ENCODE peak calls at places on chromosomes 11 and 22, in four cellular contexts. T is H1, K is K562, O is HepG2. B is an unnamed sample.

GRCh38 chr11:119484741-119485605 is 62.0 kb upstream of the THY1 start:
- DNase-seq in T (no peak), K (no peak), O (no peak), B (no peak)

GRCh38 chr11:34977039-34977906 is 60.9 kb downstream of the PDHX start:
- DNase-seq in T (no peak), K (no peak), O (no peak), B (no peak)

GRCh38 chr11:57336111-57336666 is 497 bp upstream of the SSRP1 start:
- DNase-seq in T (no peak), K (no peak), O (no peak), B (no peak)

GRCh38 chr11:33941637-33942160 is 49.8 kb upstream of the LMO2 start:
- DNase-seq in T (no peak), K (peak; percentile 81), O (no peak), B (peak; percentile 33)

GRCh38 chr11:95149659-95150294 is 60.1 kb downstream of the ENDOD1 start:
- DNase-seq in T (no peak), K (no peak), O (peak; percentile 91), B (no peak)

GRCh38 chr22:24459911-24460310 is 32.5 kb downstream of the ADORA2A start:
- DNase-seq in T (no peak), K (no peak), O (no peak), B (no peak)

GRCh38 chr11:116109228-116109627 is 605.0 kb upstream of the CADM1 start:
- DNase-seq in T (no peak), K (peak; percentile 21), O (no peak), B (no peak)

GRCh38 chr11:17238377-17238776 is 30.6 kb upstream of the PIK3C2A start:
- DNase-seq in T (no peak), K (no peak), O (no peak), B (no peak)

GRCh38 chr22:46077669-46078099 is 72.6 kb upstream of the PPARA start:
- DNase-seq in T (no peak), K (no peak), O (no peak), B (no peak)

GRCh38 chr11:69212121-69213110 is 56.7 kb downstream of the SMIM38 start:
- DNase-seq in T (no peak), K (no peak), O (no peak), B (no peak)

GRCh38 chr22:28714043-28714442 is 27.6 kb downstream of the CHEK2 start:
- DNase-seq in T (no peak), K (no peak), O (no peak), B (no peak)

GRCh38 chr11:90639687-90640086 is 416.8 kb upstream of the CHORDC1 start:
- DNase-seq in T (no peak), K (no peak), O (no peak), B (no peak)

GRCh38 chr11:78453140-78453935 is 35.7 kb upstream of the GAB2 start:
- DNase-seq in T (no peak), K (no peak), O (no peak), B (no peak)

GRCh38 chr11:59754494-59754858 is 700 bp upstream of the STX3 start:
- DNase-seq in T (no peak), K (peak; percentile 33), O (no peak), B (no peak)

GRCh38 chr11:116598036-116598435 is 174.8 kb downstream of the BUD13 start:
- DNase-seq in T (no peak), K (no peak), O (no peak), B (no peak)

GRCh38 chr11:35927067-35927466 is 16.8 kb upstream of the LDLRAD3 start:
- DNase-seq in T (no peak), K (no peak), O (no peak), B (no peak)

GRCh38 chr11:106585061-106585460 is 433.2 kb downstream of the GUCY1A2 start:
- DNase-seq in T (peak; percentile 3), K (no peak), O (peak; percentile 20), B (no peak)

GRCh38 chr11:36249271-36249670 is 40.0 kb downstream of the COMMD9 start:
- DNase-seq in T (no peak), K (no peak), O (no peak), B (no peak)

GRCh38 chr11:133902506-133902905 is 54.3 kb downstream of the IGSF9B start:
- DNase-seq in T (no peak), K (no peak), O (no peak), B (no peak)

GRCh38 chr22:26383968-26384576 is 45.0 kb upstream of the ASPHD2 start:
- DNase-seq in T (no peak), K (no peak), O (no peak), B (no peak)

GRCh38 chr22:26374645-26375044 is 54.4 kb upstream of the ASPHD2 start:
- DNase-seq in T (no peak), K (no peak), O (no peak), B (no peak)

GRCh38 chr22:26385164-26385563 is 43.9 kb upstream of the ASPHD2 start:
- DNase-seq in T (no peak), K (no peak), O (no peak), B (no peak)

GRCh38 chr22:26377170-26377825 is 51.8 kb upstream of the ASPHD2 start:
- DNase-seq in T (no peak), K (no peak), O (no peak), B (no peak)

DNA sequence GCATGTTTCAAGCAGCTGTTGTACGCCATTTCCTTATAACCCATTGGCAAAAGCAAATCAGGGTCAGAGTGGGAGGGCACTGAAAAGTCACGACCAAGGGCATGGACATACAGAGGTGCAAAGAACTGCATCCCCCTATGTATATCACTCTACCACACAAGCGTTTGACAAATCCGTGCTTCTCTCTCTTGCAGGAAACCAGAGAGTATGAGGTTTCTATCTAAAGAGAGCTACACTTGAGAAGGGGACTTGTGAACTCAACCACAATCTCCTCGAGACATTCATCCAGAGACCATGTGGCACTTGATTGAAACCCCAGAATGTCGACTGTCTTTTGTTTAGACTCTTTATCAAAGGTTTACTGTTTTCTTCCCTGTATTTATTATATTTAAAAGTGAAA is 49.0 kb upstream of the ASPHD2 start:
- DNase-seq in T (no peak), K (no peak), O (no peak), B (no peak)
- TF ChIP-seq BRCA1 in T (no peak), K (no peak), O (no peak), B (no peak)

GRCh38 chr11:130433357-130433756 is 4.9 kb upstream of the ADAMTS8 start:
- DNase-seq in T (no peak), K (no peak), O (no peak), B (no peak)

GRCh38 chr11:130429983-130430382 is 1.6 kb upstream of the ADAMTS8 start:
- DNase-seq in T (no peak), K (no peak), O (no peak), B (no peak)

GRCh38 chr11:130428692-130429681 is 578 bp upstream of the ADAMTS8 start:
- DNase-seq in T (no peak), K (no peak), O (no peak), B (no peak)

GRCh38 chr11:130431806-130432205 is 3.4 kb upstream of the ADAMTS8 start:
- DNase-seq in T (no peak), K (no peak), O (no peak), B (no peak)

DNA sequence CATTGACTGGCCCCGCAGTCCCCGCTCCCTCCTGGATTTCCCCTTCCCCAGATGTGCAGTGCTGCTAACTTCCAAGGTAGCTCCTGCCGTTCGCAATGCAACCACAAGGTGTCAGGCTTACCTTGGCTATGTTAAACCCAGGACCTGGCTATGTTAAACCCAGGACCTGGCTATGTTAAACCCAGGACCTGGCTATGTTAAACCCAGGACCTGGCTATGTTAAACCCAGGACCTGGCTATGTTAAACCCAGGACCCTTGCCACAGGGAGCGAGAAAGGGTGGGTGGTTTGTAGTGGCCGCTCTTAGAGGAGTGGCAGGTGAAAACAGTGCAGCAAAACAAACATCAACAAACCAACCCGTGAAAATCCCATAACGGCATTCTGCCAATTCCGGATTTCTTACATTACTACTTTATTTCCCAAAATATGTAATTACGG is 2.9 kb upstream of the ADAMTS8 start:
- DNase-seq in T (peak; percentile 77), K (peak; percentile 64), O (peak; percentile 55), B (no peak)
- TF ChIP-seq BRCA1 in T (no peak), K (no peak), O (no peak), B (no peak)

GRCh38 chr22:19765477-19766234 is 5.1 kb downstream of the TBX1 start:
- DNase-seq in T (no peak), K (peak; percentile 70), O (no peak), B (no peak)
- TF ChIP-seq BRCA1 in T (no peak), K (no peak), O (no peak), B (no peak)

GRCh38 chr11:114264381-114264780 is 31.8 kb upstream of the NNMT start:
- DNase-seq in T (no peak), K (no peak), O (no peak), B (no peak)

GRCh38 chr11:114265084-114265878 is 30.9 kb upstream of the NNMT start:
- DNase-seq in T (no peak), K (no peak), O (no peak), B (no peak)

GRCh38 chr11:114261791-114262190 is 34.4 kb upstream of the NNMT start:
- DNase-seq in T (no peak), K (no peak), O (no peak), B (no peak)

GRCh38 chr11:114262681-114263509 is 33.3 kb upstream of the NNMT start:
- DNase-seq in T (no peak), K (peak; percentile 61), O (peak; percentile 44), B (no peak)

DNA sequence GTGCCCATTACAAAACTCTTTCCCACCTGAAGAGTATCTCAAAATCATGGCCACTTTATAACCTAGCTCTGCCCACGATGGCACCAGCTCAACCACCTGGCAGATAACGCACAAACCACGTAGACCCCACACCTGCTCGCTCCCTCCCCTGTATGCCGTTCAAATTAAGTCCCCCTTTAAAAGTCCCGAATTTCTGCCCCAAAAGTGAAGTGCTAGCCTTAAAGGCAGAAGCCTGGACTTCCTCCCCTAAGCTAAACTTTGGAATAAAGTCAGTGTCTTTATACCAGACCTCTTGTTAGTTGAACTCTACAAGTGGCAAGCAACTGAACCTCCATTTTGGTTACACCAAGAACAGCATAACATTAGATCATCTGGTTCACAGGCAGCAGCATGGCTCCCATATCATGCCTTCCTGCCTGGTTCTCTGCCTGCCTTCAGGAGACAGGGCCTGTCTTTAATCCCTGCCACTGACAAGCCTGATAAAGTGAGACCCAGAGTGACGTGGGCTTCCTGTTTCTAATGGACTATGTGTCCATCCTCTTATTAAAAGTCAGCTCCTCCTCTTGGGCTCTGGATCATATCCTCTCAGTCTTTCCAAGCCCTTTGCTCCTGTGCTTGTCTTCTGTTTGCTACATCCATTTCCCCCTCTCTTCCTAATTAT is 32.6 kb upstream of the NNMT start:
- DNase-seq in T (no peak), K (no peak), O (no peak), B (no peak)
- TF ChIP-seq BRCA1 in T (no peak), K (no peak), O (no peak), B (no peak)

DNA sequence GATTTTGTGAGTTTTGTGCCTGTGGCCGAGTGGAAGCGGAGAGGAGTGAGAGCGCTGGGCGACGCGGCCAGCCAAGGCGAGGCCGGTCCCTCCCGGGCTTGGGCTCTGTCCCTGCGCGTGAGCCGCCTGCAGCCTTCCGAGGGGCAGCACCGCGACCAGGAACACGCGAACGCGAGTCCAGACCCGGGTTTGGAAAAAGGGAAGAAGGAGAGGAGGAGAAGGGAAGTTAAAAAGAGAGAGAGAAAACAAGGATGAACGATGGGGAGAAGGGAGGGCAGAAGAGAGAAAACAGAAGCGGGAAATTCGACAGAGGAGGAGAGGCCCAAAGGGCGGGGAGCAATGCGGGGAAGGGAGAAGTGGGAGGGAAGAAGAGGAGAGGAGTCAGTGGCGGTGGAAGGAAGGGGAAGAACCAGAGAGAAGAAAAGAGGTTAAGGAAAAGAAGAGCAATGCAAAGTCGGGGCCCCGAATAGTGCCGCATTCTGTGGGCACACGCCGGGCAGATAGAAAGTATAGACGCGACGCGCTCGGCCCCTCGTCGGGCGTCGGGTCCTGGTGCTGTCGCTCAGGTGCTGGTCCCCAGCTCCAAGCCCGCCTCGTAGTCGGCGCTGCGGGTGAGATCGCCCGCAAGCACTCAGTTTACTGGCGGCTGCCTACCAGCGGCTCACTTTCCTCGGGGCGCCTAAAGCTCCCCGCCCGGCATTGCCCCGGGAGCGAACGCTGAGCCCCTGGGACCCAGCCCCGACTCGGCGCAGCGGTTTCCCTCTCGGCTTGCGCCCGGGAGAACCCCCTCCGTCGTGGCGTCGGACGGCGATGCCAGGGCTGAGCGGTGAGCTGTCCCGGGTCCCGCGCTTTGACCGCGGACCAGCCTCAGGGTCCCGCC is 2.8 kb upstream of the BARX2 start:
- DNase-seq in T (no peak), K (no peak), O (no peak), B (no peak)
- TF ChIP-seq BRCA1 in T (no peak), K (no peak), O (no peak), B (no peak)

B was measured in GM12878.